ENCODE peak calls at places on chromosomes 6 and 20, in five cellular contexts. N is cardiac fibroblast, B is mammary epithelial cell, O is cardiac muscle cell, T is GM06990. X is an unnamed sample.
A peak's percentile ranks its signal among the peaks of the same experiment; 100 is the strongest.

GRCh38 chr6:33822575-33823395 is 19.0 kb upstream of the MLN start:
- DNase-seq in O (peak; percentile 25), T (no peak), N (peak; percentile 18), B (no peak), X (peak; percentile 31)

GRCh38 chr20:64049887-64050260 is 435 bp upstream of the SOX18 start:
- DNase-seq in N (no peak), O (peak; percentile 45), B (no peak), T (no peak), X (no peak)

GRCh38 chr6:27829453-27830211 is 82.6 kb downstream of the OR2B2 start:
- DNase-seq in N (no peak), T (no peak), O (no peak), B (peak; percentile 26), X (no peak)

GRCh38 chr6:137631323-137631722 is 137.1 kb upstream of the OLIG3 start:
- DNase-seq in T (peak; percentile 32), B (no peak), O (no peak), N (no peak), X (no peak)

GRCh38 chr6:151665329-151665728 is 142.2 kb upstream of the ESR1 start:
- DNase-seq in O (no peak), T (no peak), B (no peak), N (no peak), X (no peak)

GRCh38 chr6:144756469-144756868 is 471.3 kb downstream of the UTRN start:
- DNase-seq in O (no peak), N (no peak), B (no peak), T (no peak), X (no peak)

GRCh38 chr6:100181309-100181708 is 187.3 kb upstream of the MCHR2 start:
- DNase-seq in B (no peak), N (no peak), O (no peak), T (no peak), X (no peak)

GRCh38 chr20:4601630-4602296 is 119.9 kb upstream of the PRND start:
- DNase-seq in B (peak; percentile 68), N (no peak), T (no peak), O (no peak), X (no peak)

GRCh38 chr6:79538481-79538971 is 1.3 kb upstream of the LCA5 start:
- DNase-seq in O (peak; percentile 26), T (no peak), B (peak; percentile 81), N (peak; percentile 43), X (no peak)

GRCh38 chr6:6678185-6678671 is 89.7 kb downstream of the LY86 start:
- DNase-seq in N (peak; percentile 63), B (peak; percentile 63), O (peak; percentile 38), T (no peak), X (no peak)

GRCh38 chr6:25641377-25641776 is 10.6 kb upstream of the SCGN start:
- DNase-seq in T (no peak), B (no peak), O (no peak), N (no peak), X (no peak)

GRCh38 chr6:44087623-44088022 is 39.6 kb downstream of the MRPL14 start:
- DNase-seq in B (no peak), T (no peak), N (no peak), O (no peak), X (no peak)

GRCh38 chr20:60117040-60117439 is 158.8 kb downstream of the CDH26 start:
- DNase-seq in N (no peak), B (no peak), T (no peak), O (no peak), X (no peak)

GRCh38 chr20:63842258-63842657 is 11.2 kb upstream of the ZBTB46 start:
- DNase-seq in T (no peak), O (no peak), N (no peak), B (no peak), X (no peak)

GRCh38 chr20:25460591-25461280 is 53.3 kb downstream of the GINS1 start:
- DNase-seq in T (no peak), N (no peak), O (no peak), B (no peak), X (no peak)

GRCh38 chr6:2970034-2970685 is 1.2 kb downstream of the SERPINB6 start:
- DNase-seq in O (peak; percentile 19), T (no peak), N (peak; percentile 39), B (no peak), X (no peak)

GRCh38 chr6:34723203-34723602 is 26.6 kb upstream of the ILRUN start:
- DNase-seq in N (peak; percentile 56), O (peak; percentile 24), B (no peak), T (no peak), X (no peak)

GRCh38 chr6:138422861-138423260 is 18.8 kb downstream of the HEBP2 start:
- DNase-seq in N (peak; percentile 21), B (no peak), T (no peak), O (peak; percentile 28), X (no peak)

GRCh38 chr20:52031574-52032303 is 159.8 kb downstream of the ZFP64 start:
- DNase-seq in O (peak; percentile 90), B (no peak), N (peak; percentile 93), T (no peak), X (no peak)

GRCh38 chr20:58988565-58988882 is 7.5 kb downstream of the NELFCD start:
- DNase-seq in N (no peak), B (no peak), T (no peak), O (no peak), X (no peak)

GRCh38 chr6:4818272-4818938 is 42.2 kb downstream of the CDYL start:
- DNase-seq in N (no peak), T (no peak), B (no peak), O (no peak), X (no peak)

GRCh38 chr6:137873273-137873762 is 6.3 kb downstream of the TNFAIP3 start:
- DNase-seq in T (peak; percentile 79), B (peak; percentile 96), N (peak; percentile 99), O (peak; percentile 98), X (no peak)

GRCh38 chr6:30542915-30543314 is 13.4 kb downstream of the GNL1 start:
- DNase-seq in N (peak; percentile 28), B (no peak), T (no peak), O (peak; percentile 13), X (no peak)

GRCh38 chr6:5490495-5491069 is 229.3 kb downstream of the FARS2 start:
- DNase-seq in N (no peak), O (no peak), T (no peak), B (no peak), X (no peak)

GRCh38 chr6:168815229-168815628 is 374.2 kb downstream of the SMOC2 start:
- DNase-seq in O (peak; percentile 6), N (no peak), T (no peak), B (no peak), X (no peak)
- TF ChIP-seq CTCF in O (peak; percentile 25), N (no peak), T (no peak), B (no peak), X (peak; percentile 51)

GRCh38 chr6:40630046-40630445 is 42.9 kb upstream of the LRFN2 start:
- DNase-seq in O (no peak), B (no peak), T (no peak), N (no peak), X (no peak)
- TF ChIP-seq CTCF in O (no peak), B (no peak), T (no peak), N (no peak), X (no peak)

GRCh38 chr6:46491789-46492547 is 719 bp upstream of the RCAN2 start:
- DNase-seq in T (no peak), O (peak; percentile 6), N (no peak), B (peak; percentile 33), X (peak; percentile 36)
- TF ChIP-seq CTCF in T (peak; percentile 78), O (peak; percentile 50), N (no peak), B (peak; percentile 44), X (peak; percentile 51)

GRCh38 chr6:157174731-157175130 is 148.6 kb downstream of the TMEM242 start:
- DNase-seq in O (no peak), N (no peak), B (no peak), T (no peak), X (no peak)

GRCh38 chr6:157181649-157182048 is 141.7 kb downstream of the TMEM242 start:
- DNase-seq in T (no peak), N (no peak), O (no peak), B (peak; percentile 76), X (no peak)

GRCh38 chr6:157173756-157174155 is 149.6 kb downstream of the TMEM242 start:
- DNase-seq in T (no peak), N (no peak), O (no peak), B (no peak), X (no peak)

GRCh38 chr6:157182503-157183254 is 140.6 kb downstream of the TMEM242 start:
- DNase-seq in B (no peak), O (no peak), T (no peak), N (no peak), X (no peak)

GRCh38 chr6:157177731-157178336 is 145.5 kb downstream of the TMEM242 start:
- DNase-seq in B (no peak), O (no peak), N (no peak), T (no peak), X (no peak)
- TF ChIP-seq CTCF in B (no peak), O (no peak), N (no peak), T (no peak), X (no peak)

GRCh38 chr6:14316911-14317535 is 199.5 kb downstream of the CD83 start:
- DNase-seq in O (no peak), B (no peak), T (no peak), N (no peak), X (no peak)
- TF ChIP-seq CTCF in O (no peak), B (peak; percentile 14), T (peak; percentile 43), N (no peak), X (peak; percentile 13)

GRCh38 chr6:55448446-55448845 is 121.2 kb downstream of the GFRAL start:
- DNase-seq in B (no peak), N (peak; percentile 35), O (no peak), T (no peak), X (no peak)

GRCh38 chr6:55445648-55446204 is 118.5 kb downstream of the GFRAL start:
- DNase-seq in N (peak; percentile 71), O (peak; percentile 61), T (peak; percentile 0), B (peak; percentile 7), X (no peak)

GRCh38 chr6:55450007-55450406 is 122.7 kb downstream of the GFRAL start:
- DNase-seq in N (peak; percentile 33), B (no peak), O (no peak), T (no peak), X (no peak)

GRCh38 chr6:55443238-55444134 is 116.2 kb downstream of the GFRAL start:
- DNase-seq in B (no peak), T (no peak), O (no peak), N (no peak), X (no peak)

GRCh38 chr6:55449219-55449618 is 122.0 kb downstream of the GFRAL start:
- DNase-seq in O (no peak), T (no peak), B (no peak), N (no peak), X (no peak)
- TF ChIP-seq CTCF in O (no peak), T (no peak), B (peak; percentile 34), N (no peak), X (no peak)